ENCODE peak calls at places on chromosomes 1 and 21, in five cellular contexts. One of them, this sample, is unnamed. For H3K4me1, the result is how much of the 10 kb centered on the place peaks cover.

GRCh38 chr1:7366286-7366954 is 404.7 kb upstream of the VAMP3 start:
- DNase-seq in IMR-90: no peak
- DNase-seq in pancreas: no peak
- DNase-seq in heart left ventricle: peak
- DNase-seq in HepG2: no peak
- DNase-seq in this sample: no peak

GRCh38 chr1:37476460-37477197 is 2.2 kb downstream of the ZC3H12A start:
- DNase-seq in IMR-90: peak
- DNase-seq in pancreas: peak
- DNase-seq in heart left ventricle: peak
- DNase-seq in HepG2: peak
- DNase-seq in this sample: peak

GRCh38 chr1:67476006-67476482 is 45.8 kb upstream of the SERBP1 start:
- DNase-seq in IMR-90: no peak
- DNase-seq in pancreas: no peak
- DNase-seq in heart left ventricle: no peak
- DNase-seq in HepG2: no peak
- DNase-seq in this sample: no peak

GRCh38 chr1:110420023-110420662 is 12.6 kb upstream of the LAMTOR5 start:
- DNase-seq in IMR-90: no peak
- DNase-seq in pancreas: no peak
- DNase-seq in heart left ventricle: no peak
- DNase-seq in HepG2: no peak
- DNase-seq in this sample: no peak

GRCh38 chr1:57329001-57329400 is 94.9 kb downstream of the DAB1 start:
- DNase-seq in IMR-90: no peak
- DNase-seq in pancreas: no peak
- DNase-seq in heart left ventricle: no peak
- DNase-seq in HepG2: no peak
- DNase-seq in this sample: no peak

GRCh38 chr1:31683997-31684396 is 19.8 kb downstream of the COL16A1 start:
- DNase-seq in IMR-90: no peak
- DNase-seq in pancreas: peak
- DNase-seq in heart left ventricle: no peak
- DNase-seq in HepG2: no peak
- DNase-seq in this sample: peak

GRCh38 chr1:110477041-110477440 is 26.1 kb downstream of the PROK1 start:
- DNase-seq in IMR-90: peak
- DNase-seq in pancreas: no peak
- DNase-seq in heart left ventricle: no peak
- DNase-seq in HepG2: peak
- DNase-seq in this sample: peak

GRCh38 chr1:101221945-101222429 is 14.8 kb upstream of the S1PR1 start:
- DNase-seq in IMR-90: no peak
- DNase-seq in pancreas: no peak
- DNase-seq in heart left ventricle: no peak
- DNase-seq in HepG2: no peak
- DNase-seq in this sample: no peak

GRCh38 chr1:22197644-22198043 is 54.7 kb upstream of the WNT4 start:
- DNase-seq in IMR-90: no peak
- DNase-seq in pancreas: no peak
- DNase-seq in heart left ventricle: no peak
- DNase-seq in HepG2: no peak
- DNase-seq in this sample: no peak

GRCh38 chr1:183308719-183309118 is 109.5 kb downstream of the NMNAT2 start:
- DNase-seq in IMR-90: no peak
- DNase-seq in pancreas: no peak
- DNase-seq in heart left ventricle: no peak
- DNase-seq in HepG2: no peak
- DNase-seq in this sample: no peak

GRCh38 chr21:33587792-33588484 is 546 bp downstream of the DONSON start:
- DNase-seq in IMR-90: peak
- DNase-seq in pancreas: peak
- DNase-seq in heart left ventricle: peak
- DNase-seq in HepG2: no peak
- DNase-seq in this sample: peak

GRCh38 chr1:51957618-51958017 is 32.9 kb downstream of the RAB3B start:
- DNase-seq in IMR-90: no peak
- DNase-seq in pancreas: no peak
- DNase-seq in heart left ventricle: no peak
- DNase-seq in HepG2: no peak
- DNase-seq in this sample: peak

GRCh38 chr1:29523531-29523930 is 287.2 kb downstream of the PTPRU start:
- DNase-seq in IMR-90: no peak
- DNase-seq in pancreas: no peak
- DNase-seq in heart left ventricle: no peak
- DNase-seq in HepG2: no peak
- DNase-seq in this sample: no peak

GRCh38 chr1:12486401-12487005 is 131.5 kb downstream of the DHRS3 start:
- DNase-seq in IMR-90: no peak
- DNase-seq in pancreas: no peak
- DNase-seq in heart left ventricle: peak
- DNase-seq in HepG2: no peak
- DNase-seq in this sample: no peak

GRCh38 chr1:116764466-116764896 is 10.3 kb downstream of the CD2 start:
- DNase-seq in IMR-90: no peak
- DNase-seq in pancreas: no peak
- DNase-seq in heart left ventricle: no peak
- DNase-seq in HepG2: no peak
- DNase-seq in this sample: no peak

GRCh38 chr1:95041491-95042165 is 31.1 kb downstream of the ALG14 start:
- DNase-seq in IMR-90: peak
- DNase-seq in pancreas: no peak
- DNase-seq in heart left ventricle: peak
- DNase-seq in HepG2: peak
- DNase-seq in this sample: peak

GRCh38 chr1:28718601-28719331 is 18.0 kb upstream of the YTHDF2 start:
- DNase-seq in IMR-90: peak
- DNase-seq in pancreas: no peak
- DNase-seq in heart left ventricle: no peak
- DNase-seq in HepG2: no peak
- DNase-seq in this sample: no peak

GRCh38 chr1:117654485-117655219 is 48.8 kb downstream of the TENT5C start:
- DNase-seq in IMR-90: no peak
- DNase-seq in pancreas: no peak
- DNase-seq in heart left ventricle: no peak
- DNase-seq in HepG2: peak
- DNase-seq in this sample: no peak

GRCh38 chr1:172680733-172681275 is 21.9 kb downstream of the FASLG start:
- DNase-seq in IMR-90: no peak
- DNase-seq in pancreas: no peak
- DNase-seq in heart left ventricle: no peak
- DNase-seq in HepG2: no peak
- DNase-seq in this sample: no peak

GRCh38 chr1:91162613-91163012 is 140.8 kb upstream of the ZNF644 start:
- DNase-seq in IMR-90: no peak
- DNase-seq in pancreas: no peak
- DNase-seq in heart left ventricle: no peak
- DNase-seq in HepG2: no peak
- DNase-seq in this sample: no peak

GRCh38 chr1:52904590-52905375 is 16.8 kb downstream of the ECHDC2 start:
- DNase-seq in IMR-90: no peak
- DNase-seq in pancreas: no peak
- DNase-seq in heart left ventricle: no peak
- DNase-seq in HepG2: no peak
- DNase-seq in this sample: no peak

GRCh38 chr1:240585975-240586374 is 26.0 kb downstream of the GREM2 start:
- DNase-seq in IMR-90: no peak
- DNase-seq in pancreas: no peak
- DNase-seq in heart left ventricle: no peak
- DNase-seq in HepG2: no peak
- DNase-seq in this sample: no peak

GRCh38 chr1:27886353-27886679 is 14.0 kb downstream of the THEMIS2 start:
- DNase-seq in IMR-90: no peak
- DNase-seq in pancreas: no peak
- DNase-seq in heart left ventricle: no peak
- DNase-seq in HepG2: no peak
- DNase-seq in this sample: no peak

GRCh38 chr1:244056602-244057001 is 5.5 kb downstream of the ZBTB18 start:
- DNase-seq in IMR-90: no peak
- DNase-seq in pancreas: no peak
- DNase-seq in heart left ventricle: no peak
- DNase-seq in HepG2: no peak
- DNase-seq in this sample: no peak

GRCh38 chr1:47371016-47371517 is 37.5 kb downstream of the CMPK1 start:
- DNase-seq in IMR-90: peak
- DNase-seq in pancreas: no peak
- DNase-seq in heart left ventricle: no peak
- DNase-seq in HepG2: no peak
- DNase-seq in this sample: no peak

GRCh38 chr1:50348449-50349241 is 74.6 kb downstream of the DMRTA2 start:
- DNase-seq in IMR-90: peak
- DNase-seq in pancreas: no peak
- DNase-seq in heart left ventricle: peak
- DNase-seq in HepG2: peak
- DNase-seq in this sample: peak

GRCh38 chr1:53112271-53112774 is 30.1 kb downstream of the SLC1A7 start:
- DNase-seq in IMR-90: peak
- DNase-seq in pancreas: no peak
- DNase-seq in heart left ventricle: no peak
- DNase-seq in HepG2: peak
- DNase-seq in this sample: no peak

GRCh38 chr1:91402023-91402422 is 2.6 kb downstream of the HFM1 start:
- DNase-seq in IMR-90: peak
- DNase-seq in pancreas: no peak
- DNase-seq in heart left ventricle: no peak
- DNase-seq in HepG2: peak
- DNase-seq in this sample: no peak

GRCh38 chr1:6727535-6727934 is 25.9 kb upstream of the DNAJC11 start:
- DNase-seq in IMR-90: peak
- DNase-seq in pancreas: no peak
- DNase-seq in heart left ventricle: peak
- DNase-seq in HepG2: peak
- DNase-seq in this sample: peak

GRCh38 chr1:232423591-232423990 is 206.3 kb downstream of the SIPA1L2 start:
- DNase-seq in IMR-90: peak
- DNase-seq in pancreas: no peak
- DNase-seq in heart left ventricle: no peak
- DNase-seq in HepG2: no peak
- DNase-seq in this sample: no peak

GRCh38 chr1:245330951-245331350 is 176.2 kb downstream of the KIF26B start:
- DNase-seq in IMR-90: no peak
- DNase-seq in pancreas: no peak
- DNase-seq in heart left ventricle: no peak
- DNase-seq in HepG2: no peak
- DNase-seq in this sample: no peak

GRCh38 chr21:44050276-44050675 is 38.2 kb downstream of the TRAPPC10 start:
- DNase-seq in IMR-90: no peak
- DNase-seq in pancreas: peak
- DNase-seq in heart left ventricle: no peak
- DNase-seq in HepG2: no peak
- DNase-seq in this sample: no peak

GRCh38 chr1:31712625-31713024 is 8.8 kb upstream of the COL16A1 start:
- DNase-seq in IMR-90: peak
- DNase-seq in pancreas: no peak
- DNase-seq in heart left ventricle: peak
- DNase-seq in HepG2: no peak
- DNase-seq in this sample: peak

GRCh38 chr1:165902565-165902964 is 75.2 kb downstream of the UCK2 start:
- DNase-seq in IMR-90: no peak
- DNase-seq in pancreas: no peak
- DNase-seq in heart left ventricle: no peak
- DNase-seq in HepG2: no peak
- DNase-seq in this sample: no peak

DNA sequence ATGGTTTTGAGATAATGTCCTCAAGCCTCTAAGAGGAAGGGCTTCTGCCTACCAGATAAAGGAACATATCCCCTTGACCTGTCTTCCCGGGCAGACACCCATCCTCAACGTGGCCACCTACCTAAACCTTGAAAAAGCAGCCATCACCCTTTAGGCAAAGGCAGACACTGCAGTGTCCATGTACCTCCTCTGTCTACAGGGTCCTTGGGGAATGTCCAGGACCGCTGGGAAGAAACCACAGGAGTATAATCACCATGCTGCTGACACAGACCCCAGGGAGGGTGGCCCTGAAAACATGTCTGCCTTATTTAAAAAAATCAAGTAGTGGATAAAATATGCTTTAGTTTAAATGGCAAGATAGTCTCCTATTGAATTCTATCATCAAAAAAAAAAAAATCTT is 16.6 kb downstream of the BCAR3 start:
- DNase-seq in IMR-90: no peak
- DNase-seq in pancreas: no peak
- DNase-seq in heart left ventricle: no peak
- DNase-seq in HepG2: no peak
- DNase-seq in this sample: no peak
- H3K27ac ChIP-seq in IMR-90: peak
- H3K27ac ChIP-seq in pancreas: no peak
- H3K27ac ChIP-seq in heart left ventricle: peak
- H3K27ac ChIP-seq in HepG2: no peak
- H3K27ac ChIP-seq in this sample: no peak

GRCh38 chr1:2552189-2552588 is 4.0 kb upstream of the TNFRSF14 start:
- DNase-seq in IMR-90: no peak
- DNase-seq in pancreas: no peak
- DNase-seq in heart left ventricle: no peak
- DNase-seq in HepG2: no peak
- DNase-seq in this sample: no peak
- H3K4me3 ChIP-seq in IMR-90: no peak
- H3K4me3 ChIP-seq in pancreas: no peak
- H3K4me3 ChIP-seq in heart left ventricle: no peak
- H3K4me3 ChIP-seq in HepG2: no peak
- H3K4me3 ChIP-seq in this sample: no peak

GRCh38 chr1:17587693-17588047 is 48.2 kb downstream of the ARHGEF10L start:
- DNase-seq in IMR-90: peak
- DNase-seq in pancreas: no peak
- DNase-seq in heart left ventricle: no peak
- DNase-seq in HepG2: peak
- DNase-seq in this sample: no peak
- H3K4me1 ChIP-seq in IMR-90: under half
- H3K4me1 ChIP-seq in pancreas: under half
- H3K4me1 ChIP-seq in heart left ventricle: under half
- H3K4me1 ChIP-seq in HepG2: half or more
- H3K4me1 ChIP-seq in this sample: under half

DNA sequence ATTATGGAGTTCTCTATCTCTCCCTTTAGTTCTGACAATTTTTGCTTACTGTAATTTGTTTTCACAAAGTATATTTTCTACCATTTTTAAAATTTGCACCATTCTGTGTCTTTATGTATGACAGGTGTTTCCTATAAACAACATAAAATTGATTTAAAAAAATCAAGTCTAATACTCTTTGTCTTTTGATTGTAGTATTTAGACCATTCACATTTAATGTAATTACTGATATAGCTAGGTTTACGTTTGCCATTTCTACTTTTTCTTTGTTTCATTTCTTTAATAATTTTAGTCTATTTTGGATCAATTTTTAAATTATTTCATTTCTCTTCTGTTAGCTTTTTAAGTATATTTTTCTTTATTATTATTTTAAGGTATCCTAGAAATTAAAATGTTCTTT is 44.4 kb upstream of the LCE5A start:
- DNase-seq in IMR-90: no peak
- DNase-seq in pancreas: no peak
- DNase-seq in heart left ventricle: no peak
- DNase-seq in HepG2: no peak
- DNase-seq in this sample: no peak
- H3K27ac ChIP-seq in IMR-90: no peak
- H3K27ac ChIP-seq in pancreas: no peak
- H3K27ac ChIP-seq in heart left ventricle: no peak
- H3K27ac ChIP-seq in HepG2: no peak
- H3K27ac ChIP-seq in this sample: no peak

GRCh38 chr1:65832296-65832695 is 39.6 kb downstream of the PDE4B start:
- DNase-seq in IMR-90: peak
- DNase-seq in pancreas: no peak
- DNase-seq in heart left ventricle: no peak
- DNase-seq in HepG2: no peak
- DNase-seq in this sample: no peak
- H3K4me3 ChIP-seq in IMR-90: no peak
- H3K4me3 ChIP-seq in pancreas: no peak
- H3K4me3 ChIP-seq in heart left ventricle: no peak
- H3K4me3 ChIP-seq in HepG2: no peak
- H3K4me3 ChIP-seq in this sample: no peak